ENCODE peak calls at places on chromosomes 5 and 9, in ten cellular contexts. X is NCI-H748 treated with DMSO at 0.1 percent for 48 hours, T is SW480, J is anterior cingulate cortex, C is GM23338, U is iPS-NIHi11, R is SW 1271, B is M059J, Y is RCC 7860, Z is NCI-H2171. I is an unnamed sample.

GRCh38 chr9:123353984-123354591 is 1.9 kb upstream of the CRB2 start:
- DNase-seq in X (no peak), Z (no peak), R (peak; percentile 47), J (peak; percentile 11), B (peak; percentile 57), Y (peak; percentile 58), T (peak; percentile 54), U (peak; percentile 90), C (peak; percentile 91), I (peak; percentile 71)

GRCh38 chr5:54021413-54022155 is 288.8 kb downstream of the ARL15 start:
- DNase-seq in Z (no peak), X (no peak), C (no peak), Y (no peak), T (no peak), B (no peak), U (no peak), J (no peak), R (no peak), I (no peak)

GRCh38 chr9:78210841-78211301 is 25.0 kb upstream of the CEP78 start:
- DNase-seq in Z (no peak), U (no peak), C (no peak), Y (no peak), B (no peak), J (no peak), T (peak; percentile 92), R (no peak), X (no peak), I (no peak)

GRCh38 chr5:128101676-128102075 is 18.1 kb downstream of the SLC12A2 start:
- DNase-seq in U (no peak), X (no peak), J (no peak), B (no peak), T (no peak), C (no peak), R (no peak), Z (no peak), Y (no peak), I (no peak)

GRCh38 chr9:126334626-126335621 is 8.3 kb downstream of the MVB12B start:
- DNase-seq in X (no peak), Z (no peak), B (no peak), J (no peak), C (no peak), U (no peak), T (no peak), Y (no peak), R (no peak), I (peak; percentile 17)

GRCh38 chr9:18684608-18685317 is 210.8 kb downstream of the ADAMTSL1 start:
- DNase-seq in U (no peak), B (no peak), R (no peak), C (no peak), Z (no peak), J (no peak), X (no peak), Y (no peak), T (no peak), I (no peak)

GRCh38 chr9:22053178-22053577 is 44.1 kb upstream of the CDKN2B start:
- DNase-seq in U (no peak), B (peak; percentile 19), Y (no peak), X (no peak), T (peak; percentile 3), Z (no peak), R (no peak), C (no peak), J (no peak), I (no peak)

GRCh38 chr9:70411930-70412677 is 2.4 kb downstream of the KLF9 start:
- DNase-seq in R (peak; percentile 84), Y (peak; percentile 68), T (peak; percentile 84), U (peak; percentile 66), X (no peak), C (peak; percentile 72), J (no peak), Z (peak; percentile 8), B (peak; percentile 97), I (no peak)

GRCh38 chr9:107711528-107711927 is 222.0 kb upstream of the KLF4 start:
- DNase-seq in U (no peak), J (no peak), B (peak; percentile 97), R (peak; percentile 92), X (no peak), Z (peak; percentile 60), C (no peak), T (peak; percentile 83), Y (peak; percentile 95), I (peak; percentile 3)

GRCh38 chr9:38308136-38308535 is 84.4 kb upstream of the ALDH1B1 start:
- DNase-seq in B (no peak), Z (no peak), C (no peak), T (no peak), Y (no peak), U (no peak), J (no peak), X (no peak), R (no peak), I (no peak)

GRCh38 chr5:40619406-40619805 is 60.3 kb upstream of the PTGER4 start:
- DNase-seq in Z (no peak), B (peak; percentile 78), Y (peak; percentile 63), J (no peak), U (no peak), R (no peak), T (no peak), C (no peak), X (no peak), I (no peak)

GRCh38 chr5:1075555-1075881 is 36.3 kb downstream of the SLC12A7 start:
- DNase-seq in J (no peak), U (no peak), Z (no peak), Y (no peak), R (no peak), B (no peak), X (no peak), C (no peak), T (no peak), I (no peak)

GRCh38 chr9:123996731-123997421 is 14.7 kb upstream of the LHX2 start:
- DNase-seq in R (no peak), X (no peak), C (peak; percentile 53), Z (no peak), Y (no peak), B (peak; percentile 58), J (no peak), T (no peak), U (no peak), I (no peak)

GRCh38 chr9:83505282-83505681 is 32.9 kb downstream of the FRMD3 start:
- DNase-seq in Y (no peak), R (no peak), J (no peak), U (no peak), C (no peak), X (no peak), Z (peak; percentile 82), T (no peak), B (no peak), I (peak; percentile 98)

GRCh38 chr9:123373941-123374340 is 17.9 kb downstream of the CRB2 start:
- DNase-seq in B (no peak), T (peak; percentile 53), R (no peak), X (no peak), U (peak; percentile 86), C (peak; percentile 69), Y (no peak), Z (no peak), J (no peak), I (peak; percentile 20)

GRCh38 chr9:125203259-125203658 is 2.9 kb downstream of the RABEPK start:
- DNase-seq in T (no peak), Y (no peak), U (no peak), B (no peak), Z (no peak), X (no peak), J (no peak), C (no peak), R (no peak), I (no peak)

GRCh38 chr5:135353952-135354721 is 44.9 kb downstream of the MACROH2A1 start:
- DNase-seq in U (no peak), B (peak; percentile 81), J (no peak), X (no peak), T (no peak), C (no peak), R (no peak), Y (no peak), Z (no peak), I (no peak)

GRCh38 chr9:134522976-134523375 is 118.6 kb upstream of the COL5A1 start:
- DNase-seq in T (no peak), X (no peak), R (no peak), J (no peak), U (no peak), B (no peak), Y (no peak), C (no peak), Z (no peak), I (no peak)

GRCh38 chr5:147434049-147434448 is 75.8 kb downstream of the DPYSL3 start:
- DNase-seq in T (no peak), B (no peak), C (no peak), X (no peak), R (no peak), U (no peak), J (no peak), Y (no peak), Z (no peak), I (no peak)

GRCh38 chr5:98769006-98769255 is 4.5 kb upstream of the RGMB start:
- DNase-seq in J (no peak), Z (no peak), T (no peak), U (peak; percentile 52), B (no peak), C (no peak), X (peak; percentile 20), Y (no peak), R (no peak), I (no peak)

GRCh38 chr5:148385094-148385493 is 1.3 kb downstream of the FBXO38 start:
- DNase-seq in T (no peak), U (no peak), X (no peak), J (no peak), R (no peak), Z (no peak), C (no peak), Y (no peak), B (no peak), I (no peak)

GRCh38 chr5:131541766-131542165 is 93.3 kb downstream of the RAPGEF6 start:
- DNase-seq in R (no peak), Z (no peak), T (no peak), J (no peak), C (no peak), Y (no peak), B (peak; percentile 9), U (no peak), X (no peak), I (no peak)

GRCh38 chr5:147403659-147404640 is 105.9 kb downstream of the DPYSL3 start:
- DNase-seq in C (no peak), T (peak; percentile 93), Z (no peak), U (no peak), J (peak; percentile 24), Y (peak; percentile 92), B (peak; percentile 96), X (no peak), R (peak; percentile 73), I (no peak)

GRCh38 chr9:37604296-37604695 is 11.9 kb upstream of the TOMM5 start:
- DNase-seq in J (no peak), B (no peak), Y (no peak), U (no peak), X (no peak), T (no peak), C (no peak), Z (no peak), R (no peak), I (no peak)

GRCh38 chr5:65986796-65987195 is 60.4 kb downstream of the ERBIN start:
- DNase-seq in T (no peak), R (no peak), C (no peak), B (no peak), Y (no peak), U (no peak), J (no peak), X (peak; percentile 37), Z (no peak), I (peak; percentile 45)

GRCh38 chr5:123460296-123460729 is 37.1 kb upstream of the CEP120 start:
- DNase-seq in J (no peak), C (peak; percentile 50), B (peak; percentile 88), R (no peak), Z (no peak), T (peak; percentile 66), X (no peak), Y (peak; percentile 29), U (peak; percentile 38), I (no peak)

GRCh38 chr5:125560476-125561225 is 814.2 kb upstream of the ZNF608 start:
- DNase-seq in C (no peak), U (no peak), Y (no peak), T (no peak), Z (no peak), J (no peak), R (no peak), X (no peak), B (peak; percentile 45), I (peak; percentile 8)

GRCh38 chr5:95718203-95718602 is 12.9 kb upstream of the RHOBTB3 start:
- DNase-seq in U (no peak), Z (no peak), B (peak; percentile 82), R (no peak), C (no peak), Y (no peak), T (no peak), J (no peak), X (no peak), I (no peak)